ENCODE peak calls at places on chromosomes 4 and X, in ten cellular contexts. B is substantia nigra; F is NCI-H345; J is tibial nerve; E is HTR-8/SVneo; L is naive thymus-derived CD4-positive, alpha-beta T cell; V is activated T-cell treated with anti-CD3 and anti-CD28 coated beads for 1 hour; I is stimulated activated CD8-positive, alpha-beta memory T cell treated with anti-CD3 and anti-CD28 coated beads, Interleukin-7, amount 100 ng/mL, for 4 hours; T is HT1080; G is NCI-H446. S is an unnamed sample.

GRCh38 chrX:110146521-110146920 is 143.6 kb downstream of the TMEM164 start:
- DNase-seq in B (no peak), F (peak; percentile 42), J (no peak), E (peak; percentile 5), L (peak; percentile 39), V (no peak), I (no peak), T (peak; percentile 29), G (peak; percentile 46), S (peak; percentile 79)

GRCh38 chr4:105587851-105588250 is 35.4 kb downstream of the ARHGEF38 start:
- DNase-seq in B (no peak), F (no peak), J (no peak), E (no peak), L (no peak), V (no peak), I (no peak), T (no peak), G (no peak), S (no peak)

GRCh38 chr4:156517956-156518355 is 453.6 kb downstream of the PDGFC start:
- DNase-seq in B (no peak), F (no peak), J (no peak), E (no peak), L (no peak), V (no peak), I (no peak), T (no peak), G (no peak), S (no peak)

GRCh38 chr4:115851918-115852766 is 738.7 kb upstream of the NDST4 start:
- DNase-seq in B (peak; percentile 10), F (peak; percentile 3), J (no peak), E (peak; percentile 1), L (no peak), V (no peak), I (no peak), T (peak; percentile 54), G (peak; percentile 84), S (peak; percentile 71)

GRCh38 chr4:6192245-6192644 is 8.1 kb downstream of the JAKMIP1 start:
- DNase-seq in B (no peak), F (no peak), J (no peak), E (no peak), L (no peak), V (no peak), I (no peak), T (peak; percentile 20), G (no peak), S (peak; percentile 5)

GRCh38 chrX:139708067-139708466 is at the start of gene MCF2:
- DNase-seq in B (no peak), F (no peak), J (no peak), E (no peak), L (no peak), V (no peak), I (no peak), T (no peak), G (no peak), S (no peak)

GRCh38 chr4:6280365-6280996 is 10.8 kb downstream of the WFS1 start:
- DNase-seq in B (no peak), F (no peak), J (no peak), E (no peak), L (no peak), V (no peak), I (no peak), T (no peak), G (no peak), S (peak; percentile 20)

GRCh38 chr4:156672924-156673323 is 298.7 kb downstream of the PDGFC start:
- DNase-seq in B (no peak), F (no peak), J (no peak), E (no peak), L (no peak), V (no peak), I (no peak), T (peak; percentile 27), G (peak; percentile 70), S (no peak)

GRCh38 chrX:45743081-45743533 is 542.4 kb upstream of the DIPK2B start:
- DNase-seq in B (no peak), F (no peak), J (no peak), E (peak; percentile 11), L (no peak), V (no peak), I (no peak), T (peak; percentile 84), G (no peak), S (peak; percentile 51)

GRCh38 chr4:7434766-7435150 is at the start of gene PSAPL1:
- DNase-seq in B (no peak), F (peak; percentile 7), J (no peak), E (peak; percentile 93), L (no peak), V (no peak), I (no peak), T (peak; percentile 71), G (no peak), S (peak; percentile 76)

GRCh38 chr4:52966172-52966571 is 104.1 kb downstream of the RASL11B start:
- DNase-seq in B (no peak), F (no peak), J (no peak), E (no peak), L (no peak), V (no peak), I (no peak), T (no peak), G (no peak), S (no peak)

GRCh38 chr4:129037093-129037492 is 56.2 kb downstream of the SCLT1 start:
- DNase-seq in B (no peak), F (no peak), J (no peak), E (no peak), L (no peak), V (no peak), I (no peak), T (no peak), G (no peak), S (no peak)

GRCh38 chr4:110510955-110511544 is 35.1 kb downstream of the ENPEP start:
- DNase-seq in B (no peak), F (peak; percentile 45), J (no peak), E (peak; percentile 37), L (peak; percentile 48), V (no peak), I (no peak), T (peak; percentile 51), G (peak; percentile 61), S (peak; percentile 68)

S was measured in MCF 10A.